ENCODE peak calls at places on chromosomes 4 and X, in nine cellular contexts. One of them, this sample, is unnamed.
A peak's percentile ranks its signal among the peaks of the same experiment; 100 is the strongest.

GRCh38 chr4:52588771-52589591 is 70.1 kb downstream of the USP46 start:
- DNase-seq in nephron progenitor cell: no peak
- DNase-seq in AG09309: peak; percentile 44
- DNase-seq in fibroblast of pulmonary artery: peak; percentile 87
- DNase-seq in WTC11: no peak
- DNase-seq in AG04450: peak; percentile 66
- DNase-seq in GM12865: no peak
- DNase-seq in brain microvascular endothelial cell: peak; percentile 99
- DNase-seq in heart right ventricle: no peak
- DNase-seq in this sample: no peak

GRCh38 chrX:121307441-121307840 is 260.0 kb downstream of the GLUD2 start:
- DNase-seq in nephron progenitor cell: no peak
- DNase-seq in AG09309: no peak
- DNase-seq in fibroblast of pulmonary artery: no peak
- DNase-seq in WTC11: no peak
- DNase-seq in AG04450: no peak
- DNase-seq in GM12865: peak; percentile 76
- DNase-seq in brain microvascular endothelial cell: no peak
- DNase-seq in heart right ventricle: no peak
- DNase-seq in this sample: peak; percentile 0

GRCh38 chr4:54879576-54879975 is 221.8 kb downstream of the KIT start:
- DNase-seq in nephron progenitor cell: no peak
- DNase-seq in AG09309: no peak
- DNase-seq in fibroblast of pulmonary artery: peak; percentile 62
- DNase-seq in WTC11: no peak
- DNase-seq in AG04450: no peak
- DNase-seq in GM12865: no peak
- DNase-seq in brain microvascular endothelial cell: peak; percentile 97
- DNase-seq in heart right ventricle: no peak
- DNase-seq in this sample: peak; percentile 10

GRCh38 chr4:89871211-89871610 is 23.4 kb upstream of the MMRN1 start:
- DNase-seq in nephron progenitor cell: no peak
- DNase-seq in AG09309: no peak
- DNase-seq in fibroblast of pulmonary artery: no peak
- DNase-seq in WTC11: no peak
- DNase-seq in AG04450: no peak
- DNase-seq in GM12865: no peak
- DNase-seq in brain microvascular endothelial cell: no peak
- DNase-seq in heart right ventricle: no peak
- DNase-seq in this sample: no peak

GRCh38 chr4:175998782-175999181 is 66.9 kb upstream of the WDR17 start:
- DNase-seq in nephron progenitor cell: peak; percentile 18
- DNase-seq in AG09309: no peak
- DNase-seq in fibroblast of pulmonary artery: peak; percentile 1
- DNase-seq in WTC11: peak; percentile 39
- DNase-seq in AG04450: no peak
- DNase-seq in GM12865: peak; percentile 21
- DNase-seq in brain microvascular endothelial cell: no peak
- DNase-seq in heart right ventricle: no peak
- DNase-seq in this sample: peak; percentile 42

GRCh38 chrX:85052636-85053343 is 49.1 kb downstream of the APOOL start:
- DNase-seq in nephron progenitor cell: no peak
- DNase-seq in AG09309: peak; percentile 41
- DNase-seq in fibroblast of pulmonary artery: peak; percentile 79
- DNase-seq in WTC11: no peak
- DNase-seq in AG04450: peak; percentile 42
- DNase-seq in GM12865: no peak
- DNase-seq in brain microvascular endothelial cell: peak; percentile 14
- DNase-seq in heart right ventricle: no peak
- DNase-seq in this sample: peak; percentile 51

GRCh38 chr4:98473046-98473445 is 185.4 kb downstream of the TSPAN5 start:
- DNase-seq in nephron progenitor cell: no peak
- DNase-seq in AG09309: no peak
- DNase-seq in fibroblast of pulmonary artery: peak; percentile 27
- DNase-seq in WTC11: no peak
- DNase-seq in AG04450: no peak
- DNase-seq in GM12865: no peak
- DNase-seq in brain microvascular endothelial cell: no peak
- DNase-seq in heart right ventricle: no peak
- DNase-seq in this sample: peak; percentile 79

GRCh38 chrX:23598561-23598960 is 68.7 kb upstream of the PRDX4 start:
- DNase-seq in nephron progenitor cell: no peak
- DNase-seq in AG09309: no peak
- DNase-seq in fibroblast of pulmonary artery: no peak
- DNase-seq in WTC11: no peak
- DNase-seq in AG04450: no peak
- DNase-seq in GM12865: no peak
- DNase-seq in brain microvascular endothelial cell: no peak
- DNase-seq in heart right ventricle: no peak
- DNase-seq in this sample: no peak

GRCh38 chr4:124529131-124529530 is 183.4 kb downstream of the ANKRD50 start:
- DNase-seq in nephron progenitor cell: no peak
- DNase-seq in AG09309: peak; percentile 29
- DNase-seq in fibroblast of pulmonary artery: no peak
- DNase-seq in WTC11: no peak
- DNase-seq in AG04450: no peak
- DNase-seq in GM12865: no peak
- DNase-seq in brain microvascular endothelial cell: no peak
- DNase-seq in heart right ventricle: no peak
- DNase-seq in this sample: no peak

GRCh38 chrX:133971586-133971985 is 13.8 kb downstream of the GPC3 start:
- DNase-seq in nephron progenitor cell: no peak
- DNase-seq in AG09309: no peak
- DNase-seq in fibroblast of pulmonary artery: no peak
- DNase-seq in WTC11: no peak
- DNase-seq in AG04450: no peak
- DNase-seq in GM12865: no peak
- DNase-seq in brain microvascular endothelial cell: no peak
- DNase-seq in heart right ventricle: no peak
- DNase-seq in this sample: no peak

GRCh38 chr4:186760576-186760975 is 36.9 kb upstream of the FAT1 start:
- DNase-seq in nephron progenitor cell: no peak
- DNase-seq in AG09309: peak; percentile 91
- DNase-seq in fibroblast of pulmonary artery: peak; percentile 86
- DNase-seq in WTC11: no peak
- DNase-seq in AG04450: no peak
- DNase-seq in GM12865: no peak
- DNase-seq in brain microvascular endothelial cell: peak; percentile 88
- DNase-seq in heart right ventricle: no peak
- DNase-seq in this sample: peak; percentile 83

GRCh38 chr4:123415977-123416376 is 19.4 kb downstream of the SPRY1 start:
- DNase-seq in nephron progenitor cell: no peak
- DNase-seq in AG09309: peak; percentile 42
- DNase-seq in fibroblast of pulmonary artery: peak; percentile 68
- DNase-seq in WTC11: no peak
- DNase-seq in AG04450: no peak
- DNase-seq in GM12865: no peak
- DNase-seq in brain microvascular endothelial cell: peak; percentile 48
- DNase-seq in heart right ventricle: no peak
- DNase-seq in this sample: peak; percentile 63

GRCh38 chrX:26915064-26915463 is 548.1 kb downstream of the PPP4R3C start:
- DNase-seq in nephron progenitor cell: no peak
- DNase-seq in AG09309: no peak
- DNase-seq in fibroblast of pulmonary artery: no peak
- DNase-seq in WTC11: no peak
- DNase-seq in AG04450: no peak
- DNase-seq in GM12865: no peak
- DNase-seq in brain microvascular endothelial cell: peak; percentile 32
- DNase-seq in heart right ventricle: no peak
- DNase-seq in this sample: no peak

GRCh38 chr4:78370625-78371372 is 180.8 kb upstream of the ANXA3 start:
- DNase-seq in nephron progenitor cell: no peak
- DNase-seq in AG09309: no peak
- DNase-seq in fibroblast of pulmonary artery: no peak
- DNase-seq in WTC11: no peak
- DNase-seq in AG04450: no peak
- DNase-seq in GM12865: no peak
- DNase-seq in brain microvascular endothelial cell: no peak
- DNase-seq in heart right ventricle: no peak
- DNase-seq in this sample: no peak

GRCh38 chrX:103107836-103108235 is 14.9 kb upstream of the NXF3 start:
- DNase-seq in nephron progenitor cell: no peak
- DNase-seq in AG09309: peak; percentile 4
- DNase-seq in fibroblast of pulmonary artery: peak; percentile 51
- DNase-seq in WTC11: no peak
- DNase-seq in AG04450: no peak
- DNase-seq in GM12865: no peak
- DNase-seq in brain microvascular endothelial cell: peak; percentile 28
- DNase-seq in heart right ventricle: no peak
- DNase-seq in this sample: no peak

DNA sequence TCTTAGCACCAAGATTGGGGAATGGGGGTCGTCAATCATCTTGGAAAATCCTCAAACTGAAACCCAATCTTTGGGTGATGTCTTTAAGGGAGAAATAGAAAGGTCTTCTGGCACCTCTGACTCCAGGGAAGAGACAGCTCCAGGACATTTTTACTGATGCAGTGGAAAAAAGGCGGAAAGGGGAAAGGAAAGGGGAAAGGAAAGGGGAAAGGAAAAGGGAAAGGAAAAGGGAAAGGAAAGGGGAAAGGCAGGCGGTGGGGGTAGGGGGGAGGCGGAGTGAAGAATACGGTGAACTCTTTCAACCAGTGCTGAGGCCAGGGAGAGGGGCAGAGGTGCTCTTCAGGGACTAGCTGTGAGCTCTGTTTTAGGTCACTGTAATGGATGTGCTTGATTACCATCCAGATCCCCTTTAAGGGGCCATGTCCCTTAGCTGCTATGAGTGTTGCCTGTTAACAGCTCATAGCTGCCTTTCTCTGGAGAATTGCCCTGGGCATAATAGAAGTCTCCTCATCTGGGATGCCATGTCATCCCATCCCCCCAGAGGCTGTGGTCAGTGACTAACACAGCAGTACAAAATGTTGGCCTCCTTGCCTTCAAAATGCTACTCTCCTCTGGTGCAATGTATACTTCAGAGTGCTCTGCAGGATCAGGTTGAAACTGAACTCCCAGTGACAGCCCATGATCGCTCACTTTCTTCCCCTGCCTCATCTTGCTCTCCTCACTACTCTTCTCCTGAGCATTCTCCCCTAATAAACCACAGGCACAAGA is 92.4 kb upstream of the AP1S2 start:
- DNase-seq in nephron progenitor cell: no peak
- DNase-seq in AG09309: peak; percentile 59
- DNase-seq in fibroblast of pulmonary artery: peak; percentile 67
- DNase-seq in WTC11: no peak
- DNase-seq in AG04450: peak; percentile 44
- DNase-seq in GM12865: no peak
- DNase-seq in brain microvascular endothelial cell: peak; percentile 67
- DNase-seq in heart right ventricle: no peak
- DNase-seq in this sample: peak; percentile 96
- TF ChIP-seq CTCF in nephron progenitor cell: no peak
- TF ChIP-seq CTCF in AG09309: no peak
- TF ChIP-seq CTCF in fibroblast of pulmonary artery: no peak
- TF ChIP-seq CTCF in WTC11: no peak
- TF ChIP-seq CTCF in AG04450: no peak
- TF ChIP-seq CTCF in GM12865: no peak
- TF ChIP-seq CTCF in brain microvascular endothelial cell: no peak
- TF ChIP-seq CTCF in heart right ventricle: no peak
- TF ChIP-seq CTCF in this sample: no peak

GRCh38 chr4:126106658-126107057 is 791.9 kb downstream of the FAT4 start:
- DNase-seq in nephron progenitor cell: no peak
- DNase-seq in AG09309: no peak
- DNase-seq in fibroblast of pulmonary artery: peak; percentile 0
- DNase-seq in WTC11: peak; percentile 22
- DNase-seq in AG04450: no peak
- DNase-seq in GM12865: peak; percentile 7
- DNase-seq in brain microvascular endothelial cell: no peak
- DNase-seq in heart right ventricle: no peak
- DNase-seq in this sample: no peak
- TF ChIP-seq CTCF in nephron progenitor cell: peak; percentile 10
- TF ChIP-seq CTCF in AG09309: no peak
- TF ChIP-seq CTCF in fibroblast of pulmonary artery: peak; percentile 27
- TF ChIP-seq CTCF in WTC11: no peak
- TF ChIP-seq CTCF in AG04450: peak; percentile 16
- TF ChIP-seq CTCF in GM12865: peak; percentile 8
- TF ChIP-seq CTCF in brain microvascular endothelial cell: peak; percentile 46
- TF ChIP-seq CTCF in heart right ventricle: no peak
- TF ChIP-seq CTCF in this sample: no peak

DNA sequence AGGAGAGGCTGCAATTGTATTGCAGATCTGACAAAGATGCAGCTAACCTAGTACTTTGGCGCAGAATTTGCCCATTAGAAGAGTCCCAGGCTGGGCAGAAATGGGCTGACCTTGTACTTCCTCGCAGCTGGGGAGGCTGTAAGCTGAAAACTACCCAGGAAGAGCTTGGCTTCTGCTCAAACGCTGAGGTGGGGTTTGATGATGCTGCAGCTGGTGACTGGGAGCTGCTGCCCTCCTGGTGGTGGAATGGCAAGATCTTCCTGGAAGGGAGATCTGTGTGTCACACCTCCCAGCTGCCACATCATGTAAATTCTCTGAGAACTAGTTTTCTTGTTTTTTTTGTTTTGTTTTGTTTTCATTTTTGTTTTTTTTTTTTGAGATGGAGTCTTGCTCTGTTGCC is 17.4 kb downstream of the CCNG2 start:
- DNase-seq in nephron progenitor cell: no peak
- DNase-seq in AG09309: no peak
- DNase-seq in fibroblast of pulmonary artery: no peak
- DNase-seq in WTC11: no peak
- DNase-seq in AG04450: no peak
- DNase-seq in GM12865: no peak
- DNase-seq in brain microvascular endothelial cell: no peak
- DNase-seq in heart right ventricle: no peak
- DNase-seq in this sample: no peak
- TF ChIP-seq CTCF in nephron progenitor cell: no peak
- TF ChIP-seq CTCF in AG09309: no peak
- TF ChIP-seq CTCF in fibroblast of pulmonary artery: no peak
- TF ChIP-seq CTCF in WTC11: no peak
- TF ChIP-seq CTCF in AG04450: no peak
- TF ChIP-seq CTCF in GM12865: no peak
- TF ChIP-seq CTCF in brain microvascular endothelial cell: peak; percentile 17
- TF ChIP-seq CTCF in heart right ventricle: no peak
- TF ChIP-seq CTCF in this sample: peak; percentile 7

GRCh38 chrX:88612870-88613329 is 134.1 kb upstream of the CPXCR1 start:
- DNase-seq in nephron progenitor cell: no peak
- DNase-seq in AG09309: no peak
- DNase-seq in fibroblast of pulmonary artery: peak; percentile 13
- DNase-seq in WTC11: no peak
- DNase-seq in AG04450: no peak
- DNase-seq in GM12865: no peak
- DNase-seq in brain microvascular endothelial cell: no peak
- DNase-seq in heart right ventricle: no peak
- DNase-seq in this sample: peak; percentile 0

GRCh38 chrX:88613338-88613737 is 133.7 kb upstream of the CPXCR1 start:
- DNase-seq in nephron progenitor cell: peak; percentile 33
- DNase-seq in AG09309: no peak
- DNase-seq in fibroblast of pulmonary artery: peak; percentile 46
- DNase-seq in WTC11: no peak
- DNase-seq in AG04450: no peak
- DNase-seq in GM12865: no peak
- DNase-seq in brain microvascular endothelial cell: peak; percentile 11
- DNase-seq in heart right ventricle: no peak
- DNase-seq in this sample: peak; percentile 55
- TF ChIP-seq CTCF in nephron progenitor cell: peak; percentile 74
- TF ChIP-seq CTCF in AG09309: peak; percentile 27
- TF ChIP-seq CTCF in fibroblast of pulmonary artery: peak; percentile 41
- TF ChIP-seq CTCF in WTC11: no peak
- TF ChIP-seq CTCF in AG04450: no peak
- TF ChIP-seq CTCF in GM12865: no peak
- TF ChIP-seq CTCF in brain microvascular endothelial cell: peak; percentile 29
- TF ChIP-seq CTCF in heart right ventricle: peak; percentile 44
- TF ChIP-seq CTCF in this sample: peak; percentile 44

GRCh38 chrX:40244980-40245379 is 147.2 kb upstream of the BCOR start:
- DNase-seq in nephron progenitor cell: no peak
- DNase-seq in AG09309: no peak
- DNase-seq in fibroblast of pulmonary artery: peak; percentile 86
- DNase-seq in WTC11: no peak
- DNase-seq in AG04450: no peak
- DNase-seq in GM12865: no peak
- DNase-seq in brain microvascular endothelial cell: peak; percentile 35
- DNase-seq in heart right ventricle: no peak
- DNase-seq in this sample: no peak
- TF ChIP-seq CTCF in nephron progenitor cell: no peak
- TF ChIP-seq CTCF in AG09309: no peak
- TF ChIP-seq CTCF in fibroblast of pulmonary artery: peak; percentile 16
- TF ChIP-seq CTCF in WTC11: no peak
- TF ChIP-seq CTCF in AG04450: no peak
- TF ChIP-seq CTCF in GM12865: no peak
- TF ChIP-seq CTCF in brain microvascular endothelial cell: peak; percentile 18
- TF ChIP-seq CTCF in heart right ventricle: no peak
- TF ChIP-seq CTCF in this sample: no peak

This sample was measured in MCF 10A.